ENCODE peak calls at places on chromosomes 5 and 9, in six cellular contexts. One of them, this sample, is unnamed.

GRCh38 chr5:178619390-178619789 is 7.5 kb downstream of the CLK4 start:
- DNase-seq in activated T-helper 1 cell treated with anti-CD3 and anti-CD28 coated beads, Interleukin-12 subunit alpha, Interleukin-12 subunit beta, Interleukin-2, Interleukin-4 antibody, amounts not matched to agents 30 ng/mL and 10 ng/mL and 1 ng/mL, durations not matched to agents 14 hours and 24 hours and 36 hours: no peak
- DNase-seq in nephron progenitor cell: no peak
- DNase-seq in PC-9: no peak
- DNase-seq in GM12892: no peak
- DNase-seq in choroid plexus epithelial cell: no peak
- DNase-seq in this sample: no peak

GRCh38 chr9:130927995-130928900 is 10.8 kb downstream of the FIBCD1 start:
- DNase-seq in activated T-helper 1 cell treated with anti-CD3 and anti-CD28 coated beads, Interleukin-12 subunit alpha, Interleukin-12 subunit beta, Interleukin-2, Interleukin-4 antibody, amounts not matched to agents 30 ng/mL and 10 ng/mL and 1 ng/mL, durations not matched to agents 14 hours and 24 hours and 36 hours: no peak
- DNase-seq in PC-9: peak
- DNase-seq in nephron progenitor cell: peak
- DNase-seq in choroid plexus epithelial cell: peak
- DNase-seq in GM12892: peak
- DNase-seq in this sample: no peak

GRCh38 chr9:134406366-134407122 is 80.3 kb downstream of the RXRA start:
- DNase-seq in PC-9: peak
- DNase-seq in choroid plexus epithelial cell: no peak
- DNase-seq in GM12892: no peak
- DNase-seq in activated T-helper 1 cell treated with anti-CD3 and anti-CD28 coated beads, Interleukin-12 subunit alpha, Interleukin-12 subunit beta, Interleukin-2, Interleukin-4 antibody, amounts not matched to agents 30 ng/mL and 10 ng/mL and 1 ng/mL, durations not matched to agents 14 hours and 24 hours and 36 hours: no peak
- DNase-seq in nephron progenitor cell: peak
- DNase-seq in this sample: no peak

GRCh38 chr5:103744159-103744558 is 181.6 kb upstream of the NUDT12 start:
- DNase-seq in GM12892: no peak
- DNase-seq in activated T-helper 1 cell treated with anti-CD3 and anti-CD28 coated beads, Interleukin-12 subunit alpha, Interleukin-12 subunit beta, Interleukin-2, Interleukin-4 antibody, amounts not matched to agents 30 ng/mL and 10 ng/mL and 1 ng/mL, durations not matched to agents 14 hours and 24 hours and 36 hours: no peak
- DNase-seq in nephron progenitor cell: no peak
- DNase-seq in PC-9: no peak
- DNase-seq in choroid plexus epithelial cell: peak
- DNase-seq in this sample: no peak

GRCh38 chr9:97475079-97475478 is 26.4 kb upstream of the TMOD1 start:
- DNase-seq in PC-9: no peak
- DNase-seq in choroid plexus epithelial cell: peak
- DNase-seq in activated T-helper 1 cell treated with anti-CD3 and anti-CD28 coated beads, Interleukin-12 subunit alpha, Interleukin-12 subunit beta, Interleukin-2, Interleukin-4 antibody, amounts not matched to agents 30 ng/mL and 10 ng/mL and 1 ng/mL, durations not matched to agents 14 hours and 24 hours and 36 hours: no peak
- DNase-seq in GM12892: no peak
- DNase-seq in nephron progenitor cell: no peak
- DNase-seq in this sample: no peak

GRCh38 chr5:62432618-62433064 is 20.1 kb downstream of the IPO11 start:
- DNase-seq in GM12892: no peak
- DNase-seq in nephron progenitor cell: no peak
- DNase-seq in PC-9: no peak
- DNase-seq in activated T-helper 1 cell treated with anti-CD3 and anti-CD28 coated beads, Interleukin-12 subunit alpha, Interleukin-12 subunit beta, Interleukin-2, Interleukin-4 antibody, amounts not matched to agents 30 ng/mL and 10 ng/mL and 1 ng/mL, durations not matched to agents 14 hours and 24 hours and 36 hours: no peak
- DNase-seq in choroid plexus epithelial cell: peak
- DNase-seq in this sample: no peak

GRCh38 chr9:132005896-132006295 is 73.8 kb downstream of the MED27 start:
- DNase-seq in choroid plexus epithelial cell: peak
- DNase-seq in nephron progenitor cell: no peak
- DNase-seq in PC-9: no peak
- DNase-seq in activated T-helper 1 cell treated with anti-CD3 and anti-CD28 coated beads, Interleukin-12 subunit alpha, Interleukin-12 subunit beta, Interleukin-2, Interleukin-4 antibody, amounts not matched to agents 30 ng/mL and 10 ng/mL and 1 ng/mL, durations not matched to agents 14 hours and 24 hours and 36 hours: no peak
- DNase-seq in GM12892: no peak
- DNase-seq in this sample: no peak

GRCh38 chr5:124700930-124701458 is 45.4 kb downstream of the ZNF608 start:
- DNase-seq in GM12892: no peak
- DNase-seq in nephron progenitor cell: no peak
- DNase-seq in PC-9: no peak
- DNase-seq in choroid plexus epithelial cell: no peak
- DNase-seq in activated T-helper 1 cell treated with anti-CD3 and anti-CD28 coated beads, Interleukin-12 subunit alpha, Interleukin-12 subunit beta, Interleukin-2, Interleukin-4 antibody, amounts not matched to agents 30 ng/mL and 10 ng/mL and 1 ng/mL, durations not matched to agents 14 hours and 24 hours and 36 hours: no peak
- DNase-seq in this sample: no peak

GRCh38 chr5:109448838-109449237 is 39.1 kb upstream of the PJA2 start:
- DNase-seq in GM12892: no peak
- DNase-seq in nephron progenitor cell: no peak
- DNase-seq in choroid plexus epithelial cell: no peak
- DNase-seq in PC-9: no peak
- DNase-seq in activated T-helper 1 cell treated with anti-CD3 and anti-CD28 coated beads, Interleukin-12 subunit alpha, Interleukin-12 subunit beta, Interleukin-2, Interleukin-4 antibody, amounts not matched to agents 30 ng/mL and 10 ng/mL and 1 ng/mL, durations not matched to agents 14 hours and 24 hours and 36 hours: no peak
- DNase-seq in this sample: peak

GRCh38 chr5:135040331-135041144 is 6.5 kb upstream of the PITX1 start:
- DNase-seq in GM12892: no peak
- DNase-seq in choroid plexus epithelial cell: no peak
- DNase-seq in PC-9: no peak
- DNase-seq in nephron progenitor cell: peak
- DNase-seq in activated T-helper 1 cell treated with anti-CD3 and anti-CD28 coated beads, Interleukin-12 subunit alpha, Interleukin-12 subunit beta, Interleukin-2, Interleukin-4 antibody, amounts not matched to agents 30 ng/mL and 10 ng/mL and 1 ng/mL, durations not matched to agents 14 hours and 24 hours and 36 hours: no peak
- DNase-seq in this sample: no peak

GRCh38 chr5:16456103-16456832 is 9.3 kb downstream of the ZNF622 start:
- DNase-seq in activated T-helper 1 cell treated with anti-CD3 and anti-CD28 coated beads, Interleukin-12 subunit alpha, Interleukin-12 subunit beta, Interleukin-2, Interleukin-4 antibody, amounts not matched to agents 30 ng/mL and 10 ng/mL and 1 ng/mL, durations not matched to agents 14 hours and 24 hours and 36 hours: no peak
- DNase-seq in choroid plexus epithelial cell: peak
- DNase-seq in nephron progenitor cell: peak
- DNase-seq in PC-9: peak
- DNase-seq in GM12892: no peak
- DNase-seq in this sample: peak

GRCh38 chr5:39783756-39784421 is 359.1 kb upstream of the DAB2 start:
- DNase-seq in PC-9: no peak
- DNase-seq in nephron progenitor cell: no peak
- DNase-seq in choroid plexus epithelial cell: no peak
- DNase-seq in activated T-helper 1 cell treated with anti-CD3 and anti-CD28 coated beads, Interleukin-12 subunit alpha, Interleukin-12 subunit beta, Interleukin-2, Interleukin-4 antibody, amounts not matched to agents 30 ng/mL and 10 ng/mL and 1 ng/mL, durations not matched to agents 14 hours and 24 hours and 36 hours: no peak
- DNase-seq in GM12892: no peak
- DNase-seq in this sample: no peak

This sample was measured in keratinocyte.